ENCODE peak calls at places on chromosomes 3 and 15, in eight cellular contexts. G, M, Z, U, P, B, F and N are unnamed samples.

GRCh38 chr3:138850151-138850550 is 15.4 kb upstream of the PIK3CB start:
- DNase-seq in G (peak; percentile 33), M (no peak), Z (no peak), U (no peak), P (no peak), B (no peak), F (no peak), N (no peak)

GRCh38 chr3:139394116-139394515 is 4.7 kb upstream of the COPB2 start:
- DNase-seq in G (no peak), M (no peak), Z (no peak), U (no peak), P (no peak), B (no peak), F (no peak), N (no peak)

GRCh38 chr15:41773332-41773728 is 954 bp upstream of the MAPKBP1 start:
- DNase-seq in G (no peak), M (no peak), Z (no peak), U (no peak), P (no peak), B (no peak), F (no peak), N (no peak)

GRCh38 chr3:133487920-133488540 is 85.5 kb upstream of the CDV3 start:
- DNase-seq in G (peak; percentile 58), M (peak; percentile 51), Z (no peak), U (peak; percentile 23), P (no peak), B (no peak), F (peak; percentile 66), N (no peak)

GRCh38 chr15:22811640-22812039 is 25.2 kb downstream of the NIPA1 start:
- DNase-seq in G (peak; percentile 18), M (no peak), Z (peak; percentile 20), U (no peak), P (peak; percentile 33), B (peak; percentile 74), F (no peak), N (peak; percentile 85)

GRCh38 chr3:84738101-84738500 is 220.7 kb upstream of the CADM2 start:
- DNase-seq in G (no peak), M (no peak), Z (no peak), U (no peak), P (no peak), B (no peak), F (no peak), N (no peak)

GRCh38 chr15:89450076-89451006 is 46.0 kb downstream of the RHCG start:
- DNase-seq in G (no peak), M (no peak), Z (no peak), U (no peak), P (no peak), B (no peak), F (no peak), N (no peak)

GRCh38 chr3:126525091-126525852 is 1.3 kb downstream of the CHST13 start:
- DNase-seq in G (peak; percentile 61), M (no peak), Z (no peak), U (no peak), P (no peak), B (peak; percentile 49), F (no peak), N (no peak)